ENCODE peak calls at places on chromosomes 4 and X, in six cellular contexts. A is neural crest cell, U is fibroblast of pulmonary artery, V is AG09309, X is lower leg skin, R is nephron progenitor cell. W is an unnamed sample.

GRCh38 chr4:133812954-133813353 is 388.6 kb downstream of the PABPC4L start:
- DNase-seq in U (no peak), X (no peak), R (no peak), A (no peak), V (no peak), W (no peak)

GRCh38 chrX:56788717-56789122 is 59.7 kb downstream of the NBDY start:
- DNase-seq in U (peak; percentile 32), R (no peak), A (no peak), X (peak; percentile 85), V (no peak), W (no peak)

GRCh38 chrX:151985955-151986354 is 11.5 kb upstream of the GABRE start:
- DNase-seq in X (peak; percentile 46), A (no peak), V (no peak), U (peak; percentile 68), R (no peak), W (no peak)

GRCh38 chr4:6372649-6373525 is 99.5 kb downstream of the PPP2R2C start:
- DNase-seq in A (no peak), U (peak; percentile 37), R (no peak), X (no peak), V (no peak), W (no peak)

GRCh38 chr4:160848901-160849735 is 1314.7 kb downstream of the FSTL5 start:
- DNase-seq in A (no peak), V (no peak), U (peak; percentile 1), X (no peak), R (no peak), W (no peak)

GRCh38 chr4:134544303-134544761 is 342.7 kb upstream of the PABPC4L start:
- DNase-seq in X (no peak), R (no peak), U (peak; percentile 50), V (peak; percentile 14), A (no peak), W (no peak)

GRCh38 chr4:119172223-119172622 is 36.6 kb downstream of the MYOZ2 start:
- DNase-seq in R (no peak), U (no peak), A (no peak), X (no peak), V (no peak), W (no peak)

GRCh38 chr4:176339936-176340761 is 20.4 kb downstream of the SPCS3 start:
- DNase-seq in A (no peak), U (peak; percentile 8), R (no peak), V (no peak), X (no peak), W (no peak)

GRCh38 chr4:164215113-164215741 is 538.7 kb upstream of the SMIM31 start:
- DNase-seq in V (no peak), U (no peak), R (no peak), X (no peak), A (no peak), W (no peak)

GRCh38 chr4:169975837-169976796 is 50.1 kb downstream of the MFAP3L start:
- DNase-seq in A (no peak), V (no peak), R (no peak), X (no peak), U (no peak), W (no peak)

GRCh38 chr4:128311659-128312392 is 24.2 kb upstream of the PGRMC2 start:
- DNase-seq in R (no peak), A (no peak), X (no peak), U (no peak), V (no peak), W (no peak)

GRCh38 chrX:110003167-110004156 is 548 bp downstream of the TMEM164 start:
- DNase-seq in U (peak; percentile 25), V (no peak), X (no peak), R (peak; percentile 5), A (no peak), W (no peak)

GRCh38 chr4:74583066-74583700 is 138.2 kb downstream of the AREG start:
- DNase-seq in X (no peak), V (no peak), R (no peak), A (no peak), U (peak; percentile 18), W (no peak)

GRCh38 chr4:175511861-175512260 is 300.2 kb downstream of the GPM6A start:
- DNase-seq in A (no peak), V (no peak), X (no peak), U (peak; percentile 7), R (no peak), W (no peak)

GRCh38 chr4:83316459-83317170 is 18.0 kb downstream of the HPSE start:
- DNase-seq in R (no peak), A (no peak), U (no peak), V (no peak), X (no peak), W (no peak)

GRCh38 chr4:151675366-151676060 is 85.3 kb downstream of the GATB start:
- DNase-seq in V (no peak), X (peak; percentile 77), A (no peak), R (no peak), U (no peak), W (no peak)

GRCh38 chr4:91838181-91838861 is 465.4 kb upstream of the GRID2 start:
- DNase-seq in V (no peak), R (no peak), U (peak; percentile 60), X (no peak), A (no peak), W (no peak)

GRCh38 chrX:104122829-104123228 is 10.5 kb downstream of the ZCCHC18 start:
- DNase-seq in A (no peak), R (no peak), X (no peak), V (no peak), U (no peak), W (no peak)

GRCh38 chr4:54099959-54100606 is at the start of gene GSX2:
- DNase-seq in A (no peak), U (no peak), R (peak; percentile 40), X (peak; percentile 93), V (no peak), W (no peak)

GRCh38 chrX:129445436-129445835 is 77.9 kb downstream of the SMARCA1 start:
- DNase-seq in R (no peak), X (no peak), A (no peak), V (no peak), U (no peak), W (no peak)

GRCh38 chrX:920234-920799 is 289.7 kb downstream of the SHOX start:
- DNase-seq in X (no peak), U (no peak), R (peak; percentile 43), A (no peak), V (no peak), W (no peak)

GRCh38 chr4:10889819-10890218 is 205.3 kb upstream of the CLNK start:
- DNase-seq in A (no peak), X (no peak), R (no peak), V (no peak), U (no peak), W (no peak)

GRCh38 chrX:23931149-23931604 is 23.4 kb downstream of the CXorf58 start:
- DNase-seq in R (no peak), V (no peak), X (no peak), A (no peak), U (no peak), W (no peak)

GRCh38 chr4:72858328-72858727 is 211.2 kb downstream of the COX18 start:
- DNase-seq in V (peak; percentile 91), X (no peak), R (no peak), U (peak; percentile 88), A (no peak), W (no peak)

GRCh38 chr4:60805500-60806313 is 394.4 kb upstream of the ADGRL3 start:
- DNase-seq in A (peak; percentile 6), R (peak; percentile 11), X (no peak), V (no peak), U (peak; percentile 61), W (no peak)

DNA sequence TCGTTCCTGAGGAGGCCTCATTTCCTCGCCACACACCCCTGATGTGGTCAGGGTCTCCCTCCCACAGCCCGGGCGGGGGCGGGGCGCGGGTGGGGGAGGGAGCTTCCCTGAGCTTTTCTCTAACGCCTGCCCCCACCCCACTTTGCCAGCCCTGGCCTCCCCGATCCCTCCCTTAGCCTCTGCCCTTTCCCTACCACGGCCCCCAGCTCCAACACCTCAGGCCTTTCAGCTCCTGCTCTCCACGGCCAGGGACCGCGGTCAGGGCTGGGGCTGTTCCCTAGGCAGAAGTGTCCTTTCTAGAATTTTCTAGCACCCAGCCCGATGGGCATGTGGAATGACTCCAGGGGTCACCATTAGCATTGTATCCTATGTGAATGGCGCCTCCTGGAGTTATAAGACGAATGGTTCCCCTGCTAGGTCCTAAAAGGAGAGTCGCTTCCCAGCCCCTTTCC is 201.3 kb upstream of the BCOR start:
- DNase-seq in V (no peak), X (no peak), R (peak; percentile 51), U (peak; percentile 9), A (peak; percentile 3), W (no peak)
- TF ChIP-seq CTCF in V (peak; percentile 37), X (no peak), R (peak; percentile 28), U (peak; percentile 20), A (peak; percentile 29), W (no peak)

GRCh38 chrX:9704876-9705465 is 60.7 kb downstream of the GPR143 start:
- DNase-seq in R (no peak), X (no peak), U (no peak), A (no peak), V (no peak), W (no peak)

GRCh38 chrX:9708086-9708485 is 57.6 kb downstream of the GPR143 start:
- DNase-seq in A (no peak), R (no peak), U (no peak), X (no peak), V (no peak), W (no peak)

GRCh38 chrX:9707306-9708015 is 58.2 kb downstream of the GPR143 start:
- DNase-seq in X (no peak), V (no peak), A (no peak), U (no peak), R (no peak), W (no peak)

GRCh38 chrX:9708923-9709553 is 56.6 kb downstream of the GPR143 start:
- DNase-seq in X (peak; percentile 93), U (peak; percentile 73), R (peak; percentile 82), A (peak; percentile 68), V (peak; percentile 17), W (peak; percentile 43)

GRCh38 chrX:9706426-9706825 is 59.2 kb downstream of the GPR143 start:
- DNase-seq in U (no peak), R (no peak), A (no peak), X (no peak), V (no peak), W (no peak)
- TF ChIP-seq CTCF in U (no peak), R (no peak), A (no peak), X (no peak), V (no peak), W (no peak)

DNA sequence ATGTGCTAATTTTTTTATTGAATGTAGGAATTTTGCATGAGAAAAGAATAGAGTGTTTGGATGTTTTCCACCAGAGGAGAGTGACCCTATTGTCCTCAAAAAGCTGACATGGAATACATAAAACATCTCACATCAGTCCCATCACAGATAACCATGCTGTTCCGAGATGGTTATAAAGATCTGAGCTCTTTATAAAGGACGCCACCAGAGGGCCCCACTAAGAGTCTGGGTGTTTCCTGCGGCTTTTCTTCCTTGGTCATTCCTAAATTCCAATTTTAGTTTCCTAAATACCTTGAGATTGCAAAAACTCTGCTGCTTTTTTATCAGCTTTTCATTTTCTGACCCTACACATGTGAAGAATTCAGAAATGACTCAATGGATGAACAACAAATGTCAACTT is 504.5 kb upstream of the FRG1 start:
- DNase-seq in V (no peak), X (no peak), U (no peak), R (no peak), A (no peak), W (no peak)
- TF ChIP-seq CTCF in V (no peak), X (no peak), U (no peak), R (no peak), A (peak; percentile 37), W (no peak)

GRCh38 chrX:38107028-38107427 is 100.7 kb downstream of the SYTL5 start:
- DNase-seq in X (no peak), U (no peak), V (no peak), A (no peak), R (no peak), W (no peak)
- TF ChIP-seq CTCF in X (no peak), U (no peak), V (no peak), A (no peak), R (no peak), W (no peak)

GRCh38 chr4:25759101-25759500 is 103.5 kb downstream of the SLC34A2 start:
- DNase-seq in X (no peak), V (no peak), U (no peak), A (no peak), R (no peak), W (no peak)
- TF ChIP-seq CTCF in X (no peak), V (no peak), U (no peak), A (no peak), R (no peak), W (no peak)